ENCODE peak calls at places on chromosomes 12 and 14, in ten cellular contexts. R is Peyer's patch, F is body of pancreas, I is GM23248, L is BE2C, O is left ventricle myocardium inferior, A is tibial artery, P is mucosa of descending colon, K is cardiac muscle cell, Z is uterus. H is an unnamed sample. For H3K36me3 and H3K9me3, the result is how much of the 10 kb centered on the place peaks cover.

GRCh38 chr14:100789460-100790417 is 36.2 kb upstream of the MEG3 start:
- DNase-seq in P (no peak), F (no peak), O (no peak), I (peak), Z (no peak), K (no peak), L (no peak), A (no peak), R (no peak), H (no peak)

GRCh38 chr12:33771889-33772288 is 250.4 kb upstream of the ALG10 start:
- DNase-seq in F (no peak), P (no peak), L (no peak), Z (no peak), K (no peak), R (no peak), I (no peak), A (no peak), O (no peak), H (no peak)

GRCh38 chr12:88986056-88986455 is 366.2 kb downstream of the DUSP6 start:
- DNase-seq in R (no peak), Z (no peak), P (no peak), F (no peak), K (no peak), A (no peak), I (no peak), O (no peak), L (no peak), H (no peak)

GRCh38 chr14:66724996-66725395 is 217.0 kb downstream of the GPHN start:
- DNase-seq in A (no peak), P (no peak), K (no peak), Z (no peak), O (no peak), R (no peak), F (no peak), I (no peak), L (no peak), H (no peak)

GRCh38 chr14:78152246-78153068 is 17.7 kb upstream of the NRXN3 start:
- DNase-seq in I (no peak), K (no peak), L (no peak), Z (no peak), A (no peak), R (no peak), P (no peak), O (no peak), F (no peak), H (no peak)

GRCh38 chr12:29208935-29209701 is 60.0 kb downstream of the FAR2 start:
- DNase-seq in K (no peak), L (no peak), R (no peak), P (no peak), O (no peak), F (no peak), I (no peak), Z (no peak), A (no peak), H (no peak)

GRCh38 chr12:101021911-101022388 is 188.1 kb downstream of the SLC5A8 start:
- DNase-seq in Z (no peak), I (peak), F (no peak), R (no peak), O (no peak), P (no peak), A (no peak), L (no peak), K (no peak), H (no peak)

GRCh38 chr14:87255046-87255445 is 737.9 kb downstream of the GALC start:
- DNase-seq in P (no peak), R (no peak), F (no peak), L (no peak), A (no peak), Z (no peak), K (no peak), O (no peak), I (no peak), H (no peak)

GRCh38 chr14:93137864-93138263 is 22.1 kb upstream of the ITPK1 start:
- DNase-seq in A (no peak), R (peak), I (peak), K (peak), L (peak), O (peak), Z (peak), F (peak), P (peak), H (peak)

GRCh38 chr14:85532981-85533820 is 3.3 kb downstream of the FLRT2 start:
- DNase-seq in P (no peak), A (peak), F (peak), K (peak), Z (peak), I (peak), L (no peak), R (peak), O (peak), H (peak)

GRCh38 chr12:103632554-103633216 is 45.6 kb downstream of the STAB2 start:
- DNase-seq in I (peak), O (no peak), K (peak), L (peak), Z (no peak), F (peak), A (no peak), R (peak), P (peak), H (peak)

GRCh38 chr12:113061061-113061694 is 4.6 kb downstream of the DTX1 start:
- DNase-seq in A (no peak), O (no peak), I (no peak), K (no peak), R (no peak), L (peak), P (no peak), F (no peak), Z (no peak), H (no peak)

GRCh38 chr12:130521375-130522124 is 183.9 kb downstream of the PIWIL1 start:
- DNase-seq in P (no peak), O (no peak), R (no peak), F (no peak), K (no peak), L (no peak), I (no peak), A (no peak), Z (no peak), H (no peak)

GRCh38 chr12:53052419-53053222 is 2.8 kb downstream of the TNS2 start:
- DNase-seq in P (peak), L (no peak), K (no peak), Z (peak), A (peak), F (peak), O (peak), R (peak), I (peak), H (peak)

GRCh38 chr12:110314308-110314707 is 33.3 kb downstream of the ATP2A2 start:
- DNase-seq in K (no peak), F (no peak), L (no peak), I (peak), O (no peak), Z (no peak), R (no peak), A (no peak), P (no peak), H (no peak)

GRCh38 chr12:93921511-93921910 is 226.9 kb upstream of the PLXNC1 start:
- DNase-seq in I (no peak), A (no peak), P (no peak), O (no peak), R (no peak), Z (no peak), L (no peak), K (no peak), F (no peak), H (no peak)

GRCh38 chr12:108722992-108723766 is 8.1 kb downstream of the CORO1C start:
- DNase-seq in R (no peak), A (no peak), L (no peak), F (peak), I (peak), K (no peak), P (no peak), Z (no peak), O (no peak), H (no peak)

DNA sequence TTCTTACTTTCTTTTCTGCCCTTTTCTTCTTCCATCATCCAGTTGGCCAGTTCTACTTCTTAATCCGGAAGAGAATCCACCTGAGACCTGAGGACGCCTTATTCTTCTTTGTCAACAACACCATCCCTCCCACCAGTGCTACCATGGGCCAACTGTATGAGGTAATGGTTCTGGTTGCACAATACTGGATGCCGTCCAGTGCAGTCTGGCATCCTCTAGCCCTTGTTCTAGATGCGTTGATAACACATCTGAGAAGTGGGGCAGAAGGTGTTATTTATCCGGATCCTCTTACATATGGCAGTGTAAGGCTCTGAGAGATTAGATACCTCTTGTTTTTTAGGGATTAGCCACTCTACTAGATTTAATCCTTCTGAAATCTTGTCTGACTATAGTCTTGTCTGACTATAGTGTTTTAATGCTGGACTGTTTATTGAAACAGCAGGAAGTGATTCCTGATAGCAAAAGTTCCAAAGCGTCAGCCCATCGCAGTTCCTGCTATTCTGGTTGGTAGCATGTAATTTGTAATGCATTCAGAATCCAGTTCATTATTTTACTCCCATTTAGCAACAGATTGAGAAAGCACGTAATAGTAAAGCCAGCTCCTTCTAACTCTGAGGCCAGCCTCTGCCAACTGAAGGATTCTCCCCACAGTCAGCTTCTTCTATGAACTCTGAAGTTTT is 7.9 kb downstream of the GABARAPL1 start:
- DNase-seq in A (peak), Z (peak), R (peak), F (peak), K (no peak), P (no peak), I (peak), L (no peak), O (peak), H (no peak)
- H3K36me3 ChIP-seq in A (half or more), Z (under half), R (under half), F (under half), K (under half), P (under half), I (half or more), L (under half), O (half or more), H (half or more)

GRCh38 chr14:99424306-99424877 is 56.3 kb downstream of the SETD3 start:
- DNase-seq in Z (no peak), K (no peak), O (no peak), I (no peak), A (no peak), L (no peak), R (no peak), P (no peak), F (no peak), H (no peak)

GRCh38 chr14:99426796-99427346 is 53.8 kb downstream of the SETD3 start:
- DNase-seq in F (no peak), I (no peak), A (no peak), Z (no peak), P (no peak), L (no peak), R (no peak), K (no peak), O (no peak), H (no peak)

GRCh38 chr14:99426265-99426664 is 54.4 kb downstream of the SETD3 start:
- DNase-seq in I (no peak), A (no peak), Z (no peak), P (no peak), R (no peak), F (no peak), L (no peak), O (no peak), K (no peak), H (no peak)

GRCh38 chr14:99423434-99423833 is 57.2 kb downstream of the SETD3 start:
- DNase-seq in R (no peak), F (no peak), Z (no peak), P (no peak), K (no peak), L (no peak), O (no peak), A (no peak), I (no peak), H (no peak)

GRCh38 chr14:99425272-99425681 is 55.4 kb downstream of the SETD3 start:
- DNase-seq in L (no peak), R (no peak), Z (no peak), O (no peak), K (no peak), P (peak), A (no peak), F (peak), I (no peak), H (no peak)
- H3K4me3 ChIP-seq in L (no peak), R (no peak), Z (no peak), O (no peak), K (no peak), P (no peak), A (no peak), F (no peak), I (no peak), H (no peak)

GRCh38 chr12:17809206-17809605 is 280.8 kb downstream of the RERGL start:
- DNase-seq in Z (no peak), K (no peak), F (no peak), O (no peak), P (no peak), R (no peak), L (no peak), A (no peak), I (no peak), H (no peak)
- H3K9me3 ChIP-seq in Z (under half), K (under half), F (under half), O (half or more), P (under half), R (under half), L (under half), A (under half), I (under half), H (under half)

DNA sequence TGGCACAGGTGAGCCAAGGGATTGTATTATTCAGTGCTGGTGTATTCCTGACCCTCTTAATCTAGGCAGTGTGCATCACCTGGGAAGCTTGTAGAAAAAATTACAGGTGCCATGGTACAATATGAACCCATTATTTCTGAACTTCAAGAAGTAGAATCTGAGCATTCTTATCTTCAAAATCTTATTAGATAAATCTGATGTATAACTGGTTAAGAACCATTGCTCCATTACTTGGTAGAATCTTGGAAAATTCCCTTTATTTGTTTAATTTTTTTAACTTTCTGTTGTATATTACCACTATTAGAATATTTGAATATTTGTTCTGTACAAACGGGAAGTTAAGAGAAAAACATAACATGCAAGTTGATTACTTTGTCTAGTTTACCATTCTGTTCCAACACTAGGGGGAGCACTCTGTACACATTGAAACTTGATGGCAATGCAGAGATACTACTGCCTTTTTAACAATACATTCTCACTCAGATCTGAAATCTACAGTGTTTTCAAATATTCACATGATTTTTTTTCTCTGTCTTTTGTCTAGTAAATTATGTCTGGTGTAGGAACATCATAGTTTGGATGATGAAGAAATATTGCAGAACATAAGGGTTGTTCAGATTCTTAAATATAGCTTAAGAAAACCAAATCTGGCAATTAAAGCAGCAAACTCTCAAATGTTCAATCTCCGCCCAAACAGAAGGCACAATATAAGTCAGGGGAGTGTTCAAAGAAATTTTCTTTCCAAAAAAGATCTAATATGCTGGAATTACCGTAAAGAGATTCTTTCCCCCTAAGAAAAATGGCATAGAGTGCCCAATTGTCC is 196.6 kb downstream of the PCNX1 start:
- DNase-seq in K (peak), F (peak), O (no peak), L (peak), A (no peak), Z (no peak), I (peak), R (no peak), P (no peak), H (no peak)
- H3K36me3 ChIP-seq in K (half or more), F (under half), O (half or more), L (under half), A (under half), Z (under half), I (under half), R (under half), P (under half), H (half or more)